ENCODE peak calls at places on chromosomes 6 and 20, in four cellular contexts. M is K562, W is left lung, Q is lower lobe of right lung. O is an unnamed sample. For H3K4me1, the result is how much of the 10 kb centered on the place peaks cover.

GRCh38 chr20:13996265-13996664 is 949 bp downstream of the MACROD2 start:
- DNase-seq in Q (no peak), M (no peak), W (no peak), O (no peak)

GRCh38 chr20:24721891-24722530 is 227.1 kb upstream of the CST7 start:
- DNase-seq in Q (no peak), W (no peak), M (no peak), O (no peak)

GRCh38 chr20:62587757-62588402 is 54.4 kb upstream of the SLCO4A1 start:
- DNase-seq in Q (no peak), W (peak), M (peak), O (no peak)

GRCh38 chr6:116945809-116946208 is 68.8 kb downstream of the RFX6 start:
- DNase-seq in W (no peak), Q (no peak), M (no peak), O (no peak)

GRCh38 chr20:39004508-39004907 is 42.4 kb downstream of the DHX35 start:
- DNase-seq in W (no peak), Q (peak), M (no peak), O (no peak)

GRCh38 chr20:46253391-46253790 is 54.9 kb downstream of the CDH22 start:
- DNase-seq in M (no peak), Q (no peak), W (no peak), O (no peak)

GRCh38 chr20:59443558-59443957 is 143.1 kb downstream of the EDN3 start:
- DNase-seq in M (no peak), Q (no peak), W (no peak), O (no peak)

GRCh38 chr6:170296746-170297576 is 6.1 kb upstream of the DLL1 start:
- DNase-seq in M (no peak), Q (no peak), W (no peak), O (no peak)

GRCh38 chr6:157838718-157839430 is 15.8 kb downstream of the SNX9 start:
- DNase-seq in W (no peak), M (no peak), Q (no peak), O (no peak)

GRCh38 chr6:39530201-39530759 is 194.9 kb downstream of the KIF6 start:
- DNase-seq in Q (no peak), W (no peak), M (no peak), O (no peak)

GRCh38 chr6:132867055-132867454 is 52.7 kb downstream of the RPS12 start:
- DNase-seq in W (no peak), M (no peak), Q (no peak), O (no peak)

GRCh38 chr6:53250761-53251672 is 97.7 kb downstream of the ELOVL5 start:
- DNase-seq in Q (no peak), W (no peak), M (no peak), O (no peak)

GRCh38 chr20:21090738-21091120 is 15.4 kb downstream of the LINC00237 start:
- DNase-seq in W (no peak), M (no peak), Q (no peak), O (no peak)

GRCh38 chr6:15506066-15506465 is 156.8 kb downstream of the DTNBP1 start:
- DNase-seq in Q (no peak), W (no peak), M (no peak), O (no peak)

GRCh38 chr20:6651561-6651960 is 115.9 kb upstream of the BMP2 start:
- DNase-seq in W (no peak), M (no peak), Q (no peak), O (no peak)

GRCh38 chr20:46183768-46184167 is 65.7 kb downstream of the CD40 start:
- DNase-seq in M (no peak), W (no peak), Q (no peak), O (no peak)

GRCh38 chr6:149316108-149316727 is 1.3 kb upstream of the TAB2 start:
- DNase-seq in Q (no peak), M (no peak), W (no peak), O (no peak)

GRCh38 chr6:141552463-141552862 is 580.3 kb upstream of the GJE1 start:
- DNase-seq in Q (no peak), W (no peak), M (no peak), O (no peak)

GRCh38 chr6:73769976-73770375 is 74.0 kb downstream of the CD109 start:
- DNase-seq in W (no peak), M (no peak), Q (no peak), O (no peak)

GRCh38 chr20:20327756-20328155 is 40.1 kb upstream of the INSM1 start:
- DNase-seq in W (no peak), Q (no peak), M (no peak), O (no peak)

GRCh38 chr6:12957321-12958051 is 240.9 kb downstream of the PHACTR1 start:
- DNase-seq in Q (peak), M (no peak), W (peak), O (peak)

GRCh38 chr6:159044899-159045727 is at the start of gene TAGAP:
- DNase-seq in W (peak), M (no peak), Q (peak), O (peak)

GRCh38 chr6:170545405-170545804 is 7.7 kb downstream of the PSMB1 start:
- DNase-seq in Q (no peak), W (no peak), M (no peak), O (no peak)

GRCh38 chr6:41548098-41548840 is 2.1 kb downstream of the FOXP4 start:
- DNase-seq in W (no peak), M (no peak), Q (peak), O (no peak)

GRCh38 chr6:106959985-106960384 is 14.5 kb downstream of the CD24 start:
- DNase-seq in M (no peak), W (no peak), Q (no peak), O (no peak)

GRCh38 chr6:117555882-117556498 is 46.3 kb downstream of the GOPC start:
- DNase-seq in W (no peak), Q (no peak), M (peak), O (no peak)

DNA sequence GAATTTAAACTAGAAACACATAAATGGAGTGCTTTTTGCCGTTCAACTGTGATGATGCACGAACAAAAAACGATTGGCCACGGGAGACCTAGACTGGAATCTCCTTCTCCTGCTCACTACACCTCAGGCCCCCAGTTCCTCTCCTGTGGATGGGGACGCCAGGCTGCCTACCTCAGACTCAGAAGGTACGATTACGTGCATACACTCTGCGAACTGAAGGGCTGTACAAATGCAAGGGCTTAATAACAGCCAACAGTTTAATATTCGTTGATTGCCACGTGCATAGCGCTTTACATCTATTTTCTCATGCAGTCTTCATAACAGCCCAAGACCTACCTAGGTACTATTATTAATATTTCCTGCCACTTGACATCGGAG is 495 bp upstream of the ARMC2 start:
- DNase-seq in M (no peak), W (no peak), Q (no peak), O (no peak)
- H3K4me3 ChIP-seq in M (peak), W (peak), Q (peak), O (peak)

GRCh38 chr6:104835782-104836181 is 23.9 kb downstream of the HACE1 start:
- DNase-seq in W (no peak), M (no peak), Q (no peak), O (no peak)
- H3K27ac ChIP-seq in W (no peak), M (no peak), Q (no peak), O (no peak)

DNA sequence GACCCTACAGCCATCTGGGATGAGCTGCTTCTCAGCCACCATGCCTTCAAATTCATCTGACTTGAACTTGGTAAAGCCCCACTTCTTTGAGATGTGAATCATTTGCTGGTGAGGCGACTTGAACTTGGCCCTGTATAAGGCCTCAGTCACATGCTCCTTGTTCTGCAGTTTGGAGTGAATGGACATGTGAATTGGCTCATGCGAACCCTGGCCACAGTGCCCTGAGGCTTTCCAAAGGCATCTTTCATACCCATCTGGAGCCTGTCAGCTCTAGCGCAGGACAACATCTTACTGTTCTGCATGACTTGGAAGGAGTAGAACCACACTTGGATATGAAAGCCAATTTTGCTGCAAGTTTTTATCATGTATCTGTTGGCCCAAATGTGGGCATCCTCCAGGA is 244.0 kb upstream of the FAM83B start:
- DNase-seq in Q (no peak), M (no peak), W (no peak), O (no peak)
- H3K4me1 ChIP-seq in Q (under half), M (under half), W (under half), O (under half)

DNA sequence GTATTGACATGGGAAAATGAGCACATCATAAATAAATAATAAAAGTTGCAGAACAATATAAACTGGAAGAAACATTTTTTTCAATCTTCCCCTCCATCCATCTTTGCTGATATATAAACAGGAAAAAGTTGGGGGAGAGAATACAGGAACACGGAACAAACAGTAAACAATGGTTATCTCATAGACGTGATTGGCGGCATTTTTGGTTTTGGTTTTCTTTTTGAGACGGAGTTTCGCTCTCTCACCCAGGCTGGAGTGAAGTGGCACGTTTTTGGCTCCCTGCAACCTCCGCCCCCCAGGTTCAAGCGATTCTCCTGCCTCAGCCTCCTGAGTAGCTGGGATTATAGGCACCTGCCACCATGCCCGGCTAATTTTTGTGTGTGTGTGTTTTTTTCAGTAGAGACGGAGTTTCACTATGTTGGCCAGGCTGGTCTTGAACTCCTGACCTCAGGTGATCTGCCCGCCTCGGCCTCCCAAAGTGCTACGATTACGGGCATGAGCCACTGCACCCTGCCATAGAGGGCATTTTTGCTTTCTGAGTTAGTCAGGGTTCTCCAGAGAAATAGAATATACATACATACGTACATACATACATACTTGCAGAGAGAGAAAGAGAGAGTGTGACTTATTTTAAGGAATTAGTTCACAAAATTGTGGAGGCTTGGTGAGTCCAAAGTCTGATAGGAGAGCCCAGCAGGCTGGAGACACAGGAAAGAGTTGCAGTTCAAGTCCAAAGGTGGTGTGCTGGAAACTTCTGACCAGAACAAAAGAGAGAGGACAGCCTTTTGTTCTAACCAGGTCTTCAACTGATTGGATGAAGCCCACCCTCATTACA is 22.6 kb downstream of the GNL1 start:
- DNase-seq in M (no peak), W (no peak), Q (no peak), O (no peak)
- H3K4me3 ChIP-seq in M (no peak), W (no peak), Q (no peak), O (no peak)

GRCh38 chr6:108592371-108593337 is 31.9 kb downstream of the FOXO3 start:
- DNase-seq in M (peak), W (no peak), Q (no peak), O (no peak)
- H3K27ac ChIP-seq in M (no peak), W (peak), Q (peak), O (peak)

DNA sequence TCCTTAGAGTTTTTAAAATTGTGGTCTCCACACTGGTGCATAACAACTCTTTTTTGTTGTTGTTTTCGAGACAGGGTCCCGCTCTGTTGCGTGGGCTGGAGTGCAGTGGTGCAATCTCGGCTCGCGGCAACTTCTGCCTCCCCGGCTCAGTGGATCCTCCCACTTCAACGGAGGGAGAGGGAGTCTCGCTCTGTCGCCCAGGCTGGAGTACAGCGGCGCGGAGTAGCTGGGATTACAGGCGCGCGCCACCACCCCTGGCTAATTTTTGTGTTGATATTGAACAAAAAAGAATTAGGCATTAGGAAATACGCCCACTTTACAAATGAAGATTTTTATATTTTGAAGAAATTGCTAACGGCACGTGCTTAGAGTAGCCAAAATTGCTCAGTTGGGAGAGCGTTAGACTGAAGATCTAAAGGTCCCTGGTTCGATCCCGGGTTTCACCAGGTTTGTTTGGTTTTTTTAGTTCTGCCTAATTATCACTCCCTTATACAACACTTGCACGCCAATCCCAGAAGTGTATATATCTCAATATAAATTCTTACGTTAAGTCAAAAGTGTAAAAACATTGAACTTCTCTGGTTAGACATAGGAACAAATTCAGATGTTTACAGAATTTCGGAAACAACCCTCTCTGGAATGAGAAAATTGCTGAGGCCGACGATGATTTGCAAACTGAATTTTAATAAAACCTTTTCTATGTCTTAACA is 159.6 kb downstream of the TRIM27 start:
- DNase-seq in M (peak), Q (no peak), W (no peak), O (no peak)
- H3K4me1 ChIP-seq in M (under half), Q (under half), W (under half), O (under half)

GRCh38 chr6:167934426-167934864 is 63.0 kb upstream of the KIF25 start:
- DNase-seq in M (no peak), W (no peak), Q (no peak), O (no peak)
- H3K4me3 ChIP-seq in M (no peak), W (no peak), Q (no peak), O (no peak)

DNA sequence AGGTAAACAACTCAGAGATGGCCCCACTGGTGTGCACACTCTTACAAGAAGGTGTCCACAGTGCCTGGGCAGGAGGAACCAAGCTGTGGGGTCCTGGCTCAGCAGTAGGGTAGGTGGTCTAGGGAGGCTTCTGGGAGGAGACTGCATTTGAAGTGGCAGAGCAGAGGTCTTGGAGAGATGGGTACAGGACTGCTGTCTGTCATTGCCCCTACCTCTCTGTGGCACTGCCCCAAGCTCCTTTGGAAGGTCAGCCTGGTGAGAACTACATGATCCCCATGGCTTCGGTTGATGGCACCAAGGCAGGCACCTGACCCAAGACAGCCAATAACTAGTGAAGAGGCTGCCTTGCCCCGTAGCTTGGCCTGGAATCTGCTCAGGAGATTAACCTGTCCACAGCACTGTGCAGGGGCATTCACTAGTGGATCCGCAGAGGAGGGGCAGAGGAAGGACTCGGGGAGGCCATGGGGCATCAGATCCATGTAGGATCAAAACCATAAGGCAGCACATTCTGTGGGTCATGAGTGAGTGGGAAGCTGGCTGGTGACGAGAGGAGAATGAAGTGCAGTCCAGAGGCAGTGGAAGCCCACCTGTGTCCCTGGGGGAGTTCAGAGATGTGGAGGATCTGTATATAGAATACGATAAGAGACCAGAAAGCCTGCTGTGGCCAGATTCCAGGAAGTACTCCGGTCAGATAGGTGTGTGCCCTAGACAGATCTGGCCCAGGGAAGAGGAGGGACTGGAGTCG is 162.0 kb downstream of the GRM4 start:
- DNase-seq in Q (no peak), W (no peak), M (no peak), O (no peak)
- H3K27ac ChIP-seq in Q (no peak), W (no peak), M (no peak), O (no peak)

DNA sequence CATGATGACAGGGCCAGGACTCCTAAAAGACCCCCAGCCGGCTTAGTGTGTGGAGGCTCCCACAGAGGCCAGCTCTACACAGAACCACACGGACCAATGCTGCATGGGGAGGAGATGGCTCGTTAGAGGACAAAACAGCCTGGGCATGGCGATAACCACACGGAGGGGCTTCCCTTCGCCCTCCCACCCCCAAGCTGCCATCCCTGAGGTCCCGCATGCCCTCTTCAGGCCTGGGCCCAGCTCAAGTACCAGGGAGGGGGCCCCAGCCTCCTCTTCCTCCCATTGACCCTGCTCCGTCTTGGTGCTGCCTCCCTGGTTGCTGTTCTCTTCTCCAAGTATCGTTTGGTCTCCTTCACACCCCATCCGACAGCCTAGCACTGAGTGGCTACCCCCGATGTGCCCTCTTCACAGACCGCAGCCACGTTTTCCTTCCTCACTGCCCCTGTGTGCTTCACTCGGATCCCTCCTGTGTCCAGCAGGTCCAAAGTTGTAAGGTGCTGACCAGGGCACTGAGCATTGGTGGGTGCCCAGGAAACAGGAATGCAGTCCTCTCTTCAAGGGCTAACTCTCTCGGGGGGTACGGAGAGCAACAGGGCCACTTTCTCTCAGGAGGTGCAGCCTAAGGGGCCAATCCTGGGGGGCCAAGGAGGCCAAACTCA is 9.6 kb upstream of the MLN start:
- DNase-seq in M (no peak), Q (peak), W (no peak), O (no peak)
- H3K4me1 ChIP-seq in M (under half), Q (under half), W (under half), O (under half)